ENCODE peak calls at places on chromosomes 16 and 17, in eight cellular contexts. R is NAMALWA; F is NCI-H1105 treated with DMSO at 0.1 percent for 48 hours; U is HL-60; N is Caki2; P is CD4-positive, alpha-beta memory T cell; M is effector CD4-positive, alpha-beta T cell; G is GM13977. Y is an unnamed sample.

GRCh38 chr16:88455610-88456355 is 2.7 kb downstream of the ZFPM1 start:
- DNase-seq in R (no peak), F (peak), U (peak), N (peak), P (peak), M (peak), G (peak), Y (peak)

GRCh38 chr16:8958344-8958808 is 5.3 kb downstream of the USP7 start:
- DNase-seq in R (no peak), F (no peak), U (peak), N (no peak), P (no peak), M (no peak), G (peak), Y (peak)

GRCh38 chr17:27946521-27946920 is 53.4 kb upstream of the LYRM9 start:
- DNase-seq in R (peak), F (no peak), U (no peak), N (no peak), P (no peak), M (no peak), G (no peak), Y (no peak)

GRCh38 chr17:17400070-17400469 is 76.7 kb upstream of the MED9 start:
- DNase-seq in R (no peak), F (no peak), U (no peak), N (no peak), P (no peak), M (no peak), G (no peak), Y (no peak)

GRCh38 chr17:81165246-81166032 is at the start of gene PVALEF:
- DNase-seq in R (no peak), F (no peak), U (no peak), N (no peak), P (no peak), M (no peak), G (no peak), Y (no peak)

GRCh38 chr16:84617068-84617630 is 729 bp downstream of the COTL1 start:
- DNase-seq in R (peak), F (no peak), U (no peak), N (no peak), P (peak), M (no peak), G (peak), Y (peak)

GRCh38 chr16:31869511-31870201 is 4.0 kb upstream of the ZNF267 start:
- DNase-seq in R (peak), F (no peak), U (peak), N (peak), P (peak), M (peak), G (peak), Y (peak)

GRCh38 chr17:50458290-50458689 is 10.4 kb downstream of the CHAD start:
- DNase-seq in R (no peak), F (no peak), U (no peak), N (no peak), P (no peak), M (no peak), G (no peak), Y (no peak)

GRCh38 chr16:81755915-81756644 is 23.0 kb upstream of the PLCG2 start:
- DNase-seq in R (no peak), F (no peak), U (peak), N (no peak), P (no peak), M (no peak), G (no peak), Y (no peak)

GRCh38 chr17:59893617-59894100 is 738 bp downstream of the RPS6KB1 start:
- DNase-seq in R (peak), F (peak), U (peak), N (peak), P (no peak), M (no peak), G (peak), Y (no peak)

GRCh38 chr16:66662445-66663194 is 33.9 kb downstream of the CMTM4 start:
- DNase-seq in R (peak), F (no peak), U (peak), N (peak), P (no peak), M (no peak), G (no peak), Y (no peak)

GRCh38 chr16:35431829-35432663 is 1972.6 kb downstream of the TP53TG3F start:
- DNase-seq in R (peak), F (peak), U (peak), N (peak), P (no peak), M (no peak), G (no peak), Y (no peak)

GRCh38 chr16:53014287-53014686 is 38.4 kb downstream of the CHD9NB start:
- DNase-seq in R (no peak), F (no peak), U (no peak), N (no peak), P (no peak), M (no peak), G (no peak), Y (no peak)

GRCh38 chr16:64983983-64984382 is 137.9 kb downstream of the CDH11 start:
- DNase-seq in R (peak), F (peak), U (peak), N (peak), P (no peak), M (no peak), G (no peak), Y (no peak)

GRCh38 chr16:30049871-30050270 is 15.7 kb upstream of the ALDOA start:
- DNase-seq in R (no peak), F (no peak), U (no peak), N (no peak), P (no peak), M (no peak), G (no peak), Y (no peak)

GRCh38 chr16:67296422-67296821 is 17.1 kb downstream of the PLEKHG4 start:
- DNase-seq in R (no peak), F (no peak), U (no peak), N (peak), P (no peak), M (no peak), G (no peak), Y (no peak)

GRCh38 chr16:55570159-55570558 is 3.7 kb downstream of the CAPNS2 start:
- DNase-seq in R (no peak), F (no peak), U (no peak), N (no peak), P (no peak), M (no peak), G (no peak), Y (no peak)

GRCh38 chr17:34378664-34379101 is 15.7 kb upstream of the CCL1 start:
- DNase-seq in R (peak), F (no peak), U (peak), N (no peak), P (no peak), M (no peak), G (peak), Y (no peak)

GRCh38 chr16:57178793-57179212 is 7.0 kb downstream of the PSME3IP1 start:
- DNase-seq in R (no peak), F (no peak), U (no peak), N (no peak), P (no peak), M (no peak), G (no peak), Y (no peak)

GRCh38 chr17:17358060-17358751 is 55.0 kb downstream of the NT5M start:
- DNase-seq in R (no peak), F (no peak), U (no peak), N (no peak), P (no peak), M (no peak), G (no peak), Y (no peak)

GRCh38 chr17:19384723-19385391 is 2.1 kb downstream of the MFAP4 start:
- DNase-seq in R (peak), F (peak), U (peak), N (no peak), P (no peak), M (no peak), G (no peak), Y (no peak)

GRCh38 chr17:72393553-72393952 is 272.7 kb downstream of the SOX9 start:
- DNase-seq in R (no peak), F (no peak), U (no peak), N (peak), P (no peak), M (no peak), G (no peak), Y (no peak)

GRCh38 chr17:7043544-7044268 is at the start of gene SLC16A11:
- DNase-seq in R (no peak), F (peak), U (no peak), N (no peak), P (no peak), M (no peak), G (peak), Y (no peak)

GRCh38 chr16:84054271-84054670 is 11.7 kb upstream of the SLC38A8 start:
- DNase-seq in R (no peak), F (no peak), U (no peak), N (no peak), P (no peak), M (no peak), G (peak), Y (no peak)

GRCh38 chr17:63150466-63150865 is 184.4 kb downstream of the TANC2 start:
- DNase-seq in R (no peak), F (no peak), U (no peak), N (no peak), P (no peak), M (no peak), G (no peak), Y (no peak)

GRCh38 chr16:30604316-30604947 is 5.8 kb downstream of the ZNF689 start:
- DNase-seq in R (no peak), F (no peak), U (peak), N (no peak), P (no peak), M (no peak), G (no peak), Y (no peak)

GRCh38 chr17:9291912-9292562 is 270.7 kb downstream of the NTN1 start:
- DNase-seq in R (peak), F (no peak), U (no peak), N (peak), P (peak), M (no peak), G (peak), Y (no peak)

Y was measured in CD8-positive, alpha-beta memory T cell.